ENCODE peak calls at places on chromosomes 11 and 22, in six cellular contexts. U is OCI-LY7, D is psoas muscle, F is adrenal gland, R is A549, I is RWPE2. L is an unnamed sample. For H3K9me3, the result is how much of the 10 kb centered on the place peaks cover.

GRCh38 chr11:9855579-9856260 is 191.8 kb downstream of the SWAP70 start:
- DNase-seq in F (no peak), U (peak), D (no peak), I (no peak), R (no peak), L (no peak)

GRCh38 chr11:124943731-124944130 is 7.9 kb upstream of the HEPACAM start:
- DNase-seq in R (no peak), D (no peak), U (no peak), I (no peak), F (no peak), L (no peak)

GRCh38 chr11:110711776-110712642 is at the start of gene ARHGAP20:
- DNase-seq in U (no peak), D (peak), F (peak), R (peak), I (no peak), L (no peak)

GRCh38 chr22:37232140-37232998 is 11.7 kb downstream of the RAC2 start:
- DNase-seq in D (peak), R (no peak), I (no peak), U (peak), F (no peak), L (no peak)

GRCh38 chr11:112999518-112999917 is 38.3 kb downstream of the NCAM1 start:
- DNase-seq in F (no peak), D (no peak), I (no peak), R (no peak), U (no peak), L (peak)

GRCh38 chr11:88300888-88301477 is 36.6 kb downstream of the CTSC start:
- DNase-seq in I (no peak), D (no peak), U (no peak), F (no peak), R (no peak), L (no peak)

GRCh38 chr11:65356394-65356972 is 1.9 kb downstream of the TIGD3 start:
- DNase-seq in I (no peak), F (no peak), D (peak), U (no peak), R (no peak), L (no peak)

GRCh38 chr11:45654741-45655283 is 10.6 kb downstream of the CHST1 start:
- DNase-seq in R (no peak), D (no peak), U (no peak), I (no peak), F (no peak), L (no peak)

GRCh38 chr11:134949121-134949591 is 537.1 kb upstream of the B3GAT1 start:
- DNase-seq in R (no peak), U (no peak), I (no peak), F (no peak), D (peak), L (peak)

GRCh38 chr11:125934473-125934872 is 11.4 kb upstream of the VSIG10L2 start:
- DNase-seq in R (no peak), I (no peak), U (no peak), D (no peak), F (no peak), L (no peak)

GRCh38 chr11:109123811-109124787 is 297.9 kb upstream of the C11orf87 start:
- DNase-seq in R (no peak), U (no peak), F (no peak), I (no peak), D (no peak), L (peak)

GRCh38 chr22:28358244-28358777 is 321.3 kb downstream of the TTC28 start:
- DNase-seq in F (no peak), I (no peak), R (no peak), D (no peak), U (no peak), L (no peak)

GRCh38 chr11:26078217-26078821 is 253.6 kb upstream of the ANO3 start:
- DNase-seq in F (no peak), U (no peak), R (no peak), D (no peak), I (no peak), L (no peak)

GRCh38 chr22:17451251-17451765 is 82.0 kb downstream of the CECR2 start:
- DNase-seq in I (no peak), D (no peak), R (no peak), U (no peak), F (no peak), L (no peak)

GRCh38 chr11:74106125-74106524 is 64.7 kb downstream of the C2CD3 start:
- DNase-seq in U (no peak), D (no peak), R (no peak), F (no peak), I (no peak), L (no peak)

GRCh38 chr22:23501244-23501643 is 78.8 kb downstream of the IGLL1 start:
- DNase-seq in I (no peak), R (no peak), D (no peak), U (no peak), F (peak), L (no peak)

GRCh38 chr11:66346476-66347424 is 679 bp downstream of the B4GAT1 start:
- DNase-seq in D (peak), I (no peak), U (no peak), F (no peak), R (no peak), L (no peak)

GRCh38 chr11:19931141-19931767 is 218.6 kb downstream of the NAV2 start:
- DNase-seq in R (no peak), I (no peak), U (no peak), F (no peak), D (no peak), L (no peak)

GRCh38 chr11:3835100-3835485 is 5.7 kb downstream of the RHOG start:
- DNase-seq in I (no peak), U (no peak), D (no peak), R (no peak), F (no peak), L (no peak)

GRCh38 chr11:20668844-20669832 is at the start of gene NELL1:
- DNase-seq in F (no peak), I (no peak), D (no peak), R (no peak), U (no peak), L (peak)

GRCh38 chr11:13290221-13290980 is 12.8 kb downstream of the BMAL1 start:
- DNase-seq in I (no peak), F (no peak), D (no peak), U (no peak), R (no peak), L (no peak)

GRCh38 chr11:57417056-57417455 is 9.9 kb downstream of the SLC43A3 start:
- DNase-seq in D (no peak), R (no peak), I (no peak), U (no peak), F (no peak), L (no peak)

GRCh38 chr11:26753738-26754504 is 32.1 kb upstream of the SLC5A12 start:
- DNase-seq in D (peak), I (no peak), F (peak), R (peak), U (peak), L (peak)

GRCh38 chr11:331332-332060 is 10.8 kb upstream of the IFITM3 start:
- DNase-seq in F (no peak), I (no peak), U (peak), R (no peak), D (no peak), L (no peak)

GRCh38 chr22:47377926-47378560 is 615.6 kb downstream of the TBC1D22A start:
- DNase-seq in D (no peak), R (no peak), I (peak), U (no peak), F (no peak), L (no peak)
- H3K9me3 ChIP-seq in D (under half), R (under half), I (under half), U (under half), F (under half), L (under half)

GRCh38 chr11:75762158-75762557 is 6.4 kb upstream of the DGAT2 start:
- DNase-seq in D (no peak), I (no peak), U (no peak), R (no peak), F (no peak), L (no peak)

GRCh38 chr11:75760243-75760642 is 8.3 kb upstream of the DGAT2 start:
- DNase-seq in U (no peak), D (no peak), F (no peak), I (no peak), R (no peak), L (no peak)

GRCh38 chr11:75759832-75760231 is 8.7 kb upstream of the DGAT2 start:
- DNase-seq in D (no peak), F (no peak), I (no peak), R (no peak), U (no peak), L (no peak)

GRCh38 chr11:75762885-75763284 is 5.7 kb upstream of the DGAT2 start:
- DNase-seq in I (no peak), U (no peak), R (no peak), D (peak), F (no peak), L (no peak)

DNA sequence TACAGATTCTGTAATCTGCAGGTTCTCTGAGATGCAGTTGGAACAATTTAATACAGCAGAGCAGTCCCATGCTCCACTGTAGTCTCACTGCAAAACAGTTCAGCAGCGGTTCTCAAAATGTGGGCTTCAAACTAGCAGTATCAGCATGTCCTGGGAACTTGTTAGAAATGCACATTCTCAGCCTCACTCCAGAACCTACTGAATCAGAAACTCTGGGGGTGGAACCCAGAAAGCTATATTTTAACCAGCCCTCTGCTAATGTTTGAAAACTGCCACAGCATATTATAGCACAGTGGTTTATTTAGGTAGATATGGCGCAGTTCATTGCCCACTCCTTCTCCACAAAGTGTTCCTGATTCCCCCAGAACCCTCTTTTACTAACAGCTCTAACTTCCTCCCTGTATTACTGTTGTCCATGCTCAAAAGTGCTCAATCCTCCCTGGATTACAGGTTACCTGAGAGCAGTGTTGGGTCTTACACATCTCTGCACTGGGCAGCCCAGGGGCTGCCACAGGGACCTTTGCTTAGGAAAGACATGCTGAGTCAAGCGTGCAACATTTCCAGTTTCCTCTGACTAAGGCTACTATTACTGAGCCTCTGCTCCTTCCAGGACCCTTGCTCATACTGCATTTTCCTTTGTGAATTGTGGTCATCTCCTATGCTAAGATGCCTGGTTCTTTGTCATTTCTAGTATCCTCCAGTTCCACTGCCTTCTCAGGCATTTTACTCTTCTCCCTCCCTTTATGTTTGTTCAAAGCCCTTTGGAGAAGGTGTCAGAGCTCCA is 7.7 kb upstream of the DGAT2 start:
- DNase-seq in U (no peak), D (no peak), I (no peak), R (no peak), F (no peak), L (no peak)
- H3K9me3 ChIP-seq in U (under half), D (under half), I (under half), R (under half), F (under half), L (under half)

GRCh38 chr22:42688914-42689275 is 31.8 kb downstream of the A4GALT start:
- DNase-seq in F (no peak), D (peak), I (peak), R (no peak), U (no peak), L (no peak)
- H3K9me3 ChIP-seq in F (under half), D (under half), I (under half), R (under half), U (under half), L (under half)

DNA sequence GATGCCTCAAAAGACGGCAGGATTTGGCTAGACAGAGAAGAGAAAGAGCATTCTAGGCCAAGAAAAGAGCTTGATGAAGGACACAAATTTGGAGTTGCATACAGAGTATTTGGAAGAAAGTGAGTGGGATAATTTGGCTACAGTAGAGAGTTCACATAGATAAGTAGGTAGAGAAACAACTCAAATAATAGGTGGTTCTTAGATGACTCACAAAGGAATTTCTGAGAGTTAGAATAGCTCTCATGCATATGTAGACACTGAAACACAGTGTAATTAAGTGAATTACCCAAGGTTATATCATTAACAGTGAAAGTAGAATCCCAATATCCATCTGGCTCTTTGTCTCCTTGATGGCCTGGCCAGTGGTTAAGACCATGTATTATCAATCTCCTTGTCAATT is 228.6 kb upstream of the DDI1 start:
- DNase-seq in I (no peak), R (no peak), U (no peak), D (no peak), F (no peak), L (no peak)
- H3K9me3 ChIP-seq in I (under half), R (under half), U (under half), D (under half), F (under half), L (under half)

DNA sequence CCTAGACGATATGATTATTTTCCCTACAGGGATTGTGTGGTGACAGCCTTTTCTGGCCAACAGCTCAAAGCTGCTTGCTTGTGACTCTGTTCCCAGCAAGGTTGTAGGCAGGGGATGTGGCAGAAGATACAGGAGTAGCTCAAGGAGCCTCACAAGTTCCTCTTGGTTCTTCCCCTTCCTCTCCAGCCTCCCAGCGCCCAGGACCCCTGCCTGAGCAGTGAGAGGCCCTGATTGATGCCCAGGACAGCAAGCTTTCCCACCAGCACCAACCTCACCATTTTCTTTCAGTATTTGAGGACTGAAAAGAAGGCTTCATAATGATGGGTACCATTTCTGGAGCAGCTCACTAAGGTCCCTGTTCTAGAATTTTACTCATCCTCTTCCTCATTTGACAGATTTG is 248.0 kb downstream of the TENM4 start:
- DNase-seq in F (no peak), U (no peak), I (no peak), D (no peak), R (no peak), L (no peak)
- H3K9me3 ChIP-seq in F (under half), U (under half), I (under half), D (under half), R (under half), L (under half)

L was measured in SJCRH30.